ENCODE peak calls at places on chromosomes 6 and 20, in seven cellular contexts. W is IMR-90, I is neuronal stem cell, F is H1, K is trophoblast cell, C is mesendoderm, H is mesenchymal stem cell. Y is an unnamed sample.

GRCh38 chr20:36269507-36269906 is 33.2 kb downstream of the AAR2 start:
- DNase-seq in C (no peak), F (no peak), K (no peak), W (no peak), H (no peak), I (no peak), Y (no peak)

GRCh38 chr6:30744054-30744805 is at the start of gene IER3:
- DNase-seq in H (peak; percentile 96), W (peak; percentile 95), K (peak; percentile 93), F (peak; percentile 91), I (peak; percentile 70), C (peak; percentile 98), Y (peak; percentile 93)

GRCh38 chr20:21523895-21524294 is 10.0 kb upstream of the NKX2-2 start:
- DNase-seq in K (no peak), I (no peak), W (no peak), H (no peak), F (no peak), C (no peak), Y (no peak)

GRCh38 chr20:14069796-14070195 is 74.5 kb downstream of the MACROD2 start:
- DNase-seq in I (no peak), F (no peak), W (no peak), K (no peak), C (peak; percentile 6), H (no peak), Y (no peak)

GRCh38 chr6:61682562-61682961 is 603.5 kb downstream of the KHDRBS2 start:
- DNase-seq in C (peak; percentile 39), H (no peak), F (no peak), W (no peak), I (no peak), K (no peak), Y (no peak)

GRCh38 chr6:109687271-109687721 is 3.7 kb downstream of the AK9 start:
- DNase-seq in W (peak; percentile 96), F (no peak), H (peak; percentile 69), C (no peak), K (no peak), I (no peak), Y (no peak)

GRCh38 chr6:154962751-154963150 is 32.4 kb upstream of the TIAM2 start:
- DNase-seq in K (peak; percentile 15), H (peak; percentile 80), F (no peak), C (no peak), I (no peak), W (peak; percentile 89), Y (no peak)

GRCh38 chr6:70763754-70764153 is 96.1 kb downstream of the SMAP1 start:
- DNase-seq in I (no peak), C (peak; percentile 23), K (peak; percentile 10), W (peak; percentile 18), H (peak; percentile 29), F (no peak), Y (no peak)

GRCh38 chr20:1644101-1644962 is 13.2 kb downstream of the SIRPG start:
- DNase-seq in W (no peak), I (no peak), H (no peak), K (no peak), F (peak; percentile 33), C (no peak), Y (no peak)

GRCh38 chr20:10670521-10671220 is 3.1 kb downstream of the JAG1 start:
- DNase-seq in H (peak; percentile 29), I (no peak), F (no peak), W (peak; percentile 30), K (no peak), C (no peak), Y (no peak)

GRCh38 chr20:63692436-63693078 is 3.9 kb upstream of the TNFRSF6B start:
- DNase-seq in W (no peak), K (peak; percentile 30), F (no peak), I (no peak), H (no peak), C (no peak), Y (no peak)

GRCh38 chr6:18218233-18218632 is 46.1 kb downstream of the DEK start:
- DNase-seq in K (no peak), H (no peak), F (no peak), C (no peak), I (no peak), W (no peak), Y (no peak)

GRCh38 chr6:33846226-33846625 is 42.4 kb upstream of the MLN start:
- DNase-seq in H (no peak), I (no peak), F (no peak), C (no peak), K (no peak), W (no peak), Y (no peak)

GRCh38 chr6:6556738-6557503 is 31.6 kb upstream of the LY86 start:
- DNase-seq in K (peak; percentile 66), F (peak; percentile 77), H (peak; percentile 48), C (peak; percentile 81), I (peak; percentile 37), W (peak; percentile 5), Y (peak; percentile 79)

GRCh38 chr6:12593720-12594540 is 122.6 kb upstream of the PHACTR1 start:
- DNase-seq in F (no peak), W (no peak), I (no peak), H (no peak), K (no peak), C (no peak), Y (no peak)

DNA sequence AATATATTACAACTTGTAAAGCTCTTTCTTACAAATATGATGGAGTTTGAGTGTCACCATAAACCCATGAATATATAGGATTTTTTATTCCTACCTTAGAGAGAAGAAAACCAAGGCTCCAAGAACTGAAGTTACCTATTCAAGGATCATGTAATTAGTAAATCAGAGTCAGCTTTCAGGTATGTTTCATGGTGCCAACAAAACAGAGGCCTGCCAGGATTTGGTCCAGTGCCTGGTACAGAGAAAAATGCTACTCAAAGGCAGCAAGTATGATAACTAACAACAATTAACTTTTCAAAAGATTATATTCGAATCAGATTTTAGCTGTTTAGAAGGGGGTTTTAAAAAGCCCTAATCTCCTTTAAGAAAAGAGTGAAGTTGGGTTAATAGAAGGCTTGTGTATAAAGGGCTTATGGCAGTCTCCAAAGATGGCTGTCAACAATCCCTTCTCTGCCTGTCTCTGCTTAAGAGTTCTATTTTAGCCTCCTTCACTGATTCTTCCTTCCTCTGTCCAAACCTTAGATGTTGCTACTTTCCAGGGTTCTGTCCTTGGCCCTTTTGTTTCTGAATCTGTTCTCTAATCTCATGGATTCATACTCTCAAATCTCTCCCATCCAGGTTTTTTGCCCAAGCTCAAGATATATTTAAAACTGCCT is 7.8 kb downstream of the MAP3K7 start:
- DNase-seq in W (no peak), I (no peak), F (no peak), K (no peak), C (no peak), H (no peak), Y (no peak)
- H3K23ac ChIP-seq in W (no peak overlapping the region), I (no peak overlapping the region), F (no peak overlapping the region), K (no peak overlapping the region), C (no peak overlapping the region), H (no peak overlapping the region), Y (no peak overlapping the region)

GRCh38 chr6:15685629-15686028 is 22.8 kb upstream of the DTNBP1 start:
- DNase-seq in K (no peak), I (no peak), C (no peak), F (no peak), H (no peak), W (no peak), Y (no peak)
- H3K23ac ChIP-seq in K (no peak overlapping the region), I (no peak overlapping the region), C (no peak overlapping the region), F (no peak overlapping the region), H (no peak overlapping the region), W (no peak overlapping the region), Y (no peak overlapping the region)

GRCh38 chr6:20997143-20997792 is 463.0 kb downstream of the CDKAL1 start:
- DNase-seq in W (no peak), F (no peak), H (peak; percentile 34), K (no peak), C (no peak), I (no peak), Y (no peak)
- H3K23ac ChIP-seq in W (no peak overlapping the region), F (no peak overlapping the region), H (no peak overlapping the region), K (no peak overlapping the region), C (no peak overlapping the region), I (no peak overlapping the region), Y (no peak overlapping the region)

GRCh38 chr20:62430871-62431447 is 3.6 kb upstream of the RBBP8NL start:
- DNase-seq in C (no peak), F (no peak), H (no peak), I (no peak), K (no peak), W (no peak), Y (no peak)

GRCh38 chr20:62428396-62429160 is 1.2 kb upstream of the RBBP8NL start:
- DNase-seq in W (no peak), H (no peak), C (no peak), K (no peak), I (no peak), F (no peak), Y (no peak)

GRCh38 chr20:62429455-62430310 is 2.3 kb upstream of the RBBP8NL start:
- DNase-seq in F (no peak), K (no peak), W (no peak), H (no peak), C (no peak), I (no peak), Y (no peak)

GRCh38 chr20:62428008-62428384 is 657 bp upstream of the RBBP8NL start:
- DNase-seq in F (no peak), W (no peak), I (no peak), K (no peak), C (no peak), H (no peak), Y (no peak)

DNA sequence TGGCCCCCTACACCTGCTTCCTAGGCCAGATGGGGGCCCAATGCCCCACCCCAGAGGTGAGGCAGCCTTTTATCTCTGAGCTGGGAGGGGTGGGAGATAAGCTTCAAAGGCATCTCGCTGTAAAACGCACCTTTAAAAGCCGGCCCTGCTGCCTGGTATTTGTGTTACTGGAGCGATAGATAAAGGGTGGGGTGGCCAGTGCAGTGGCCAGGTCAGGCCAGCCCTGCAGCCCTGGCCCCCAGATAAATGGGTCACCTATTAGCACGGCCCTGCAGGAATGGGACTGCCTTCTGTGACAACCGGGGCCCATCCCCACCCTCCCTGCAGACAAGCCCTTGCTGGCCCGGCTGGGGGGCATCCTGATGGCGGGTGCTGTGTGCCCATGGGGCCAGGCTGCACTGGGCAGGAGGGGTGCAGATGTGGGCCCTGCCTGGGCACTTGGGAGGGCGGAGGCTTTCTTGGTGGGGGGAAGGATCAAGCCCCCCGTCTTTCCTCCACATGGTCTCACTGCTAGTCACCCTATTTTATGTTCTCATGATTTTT is 3.0 kb upstream of the RBBP8NL start:
- DNase-seq in H (no peak), W (no peak), K (no peak), C (no peak), I (no peak), F (no peak), Y (no peak)
- H3K23ac ChIP-seq in H (no peak overlapping the region), W (no peak overlapping the region), K (no peak overlapping the region), C (no peak overlapping the region), I (peak overlapping the region; percentile 13), F (no peak overlapping the region), Y (no peak overlapping the region)